ENCODE peak calls at places on chromosomes 4 and X, in seven cellular contexts. T is IMR-90, I is mesenchymal stem cell, X is H1, B is H9, D is neuronal stem cell, G is trophoblast cell. K is an unnamed sample.

GRCh38 chrX:111095974-111096870 is at the start of gene PAK3:
- DNase-seq in T (peak), X (peak), B (peak), I (peak), D (peak), G (no peak), K (peak)

GRCh38 chr4:34432706-34433105 is 1811.6 kb downstream of the ARAP2 start:
- DNase-seq in B (no peak), X (no peak), D (no peak), T (no peak), I (no peak), G (no peak), K (no peak)

GRCh38 chr4:79181190-79181589 is 144.7 kb downstream of the NAA11 start:
- DNase-seq in T (no peak), G (peak), X (no peak), D (no peak), I (no peak), B (no peak), K (no peak)

GRCh38 chrX:66638591-66639500 is at the start of gene EDA2R:
- DNase-seq in T (peak), D (peak), I (peak), X (peak), G (peak), B (peak), K (peak)

GRCh38 chrX:38347136-38347535 is 5.3 kb upstream of the OTC start:
- DNase-seq in B (no peak), G (peak), T (peak), D (no peak), I (peak), X (no peak), K (peak)

GRCh38 chr4:95255396-95256107 is 293.2 kb downstream of the UNC5C start:
- DNase-seq in D (no peak), G (no peak), X (no peak), I (peak), T (peak), B (no peak), K (no peak)

GRCh38 chrX:130606415-130606814 is 204.6 kb downstream of the RBMX2 start:
- DNase-seq in T (no peak), B (no peak), D (no peak), I (no peak), X (no peak), G (no peak), K (no peak)

GRCh38 chrX:146109362-146109761 is 291.7 kb downstream of the SLITRK2 start:
- DNase-seq in T (no peak), G (no peak), X (no peak), D (no peak), B (no peak), I (no peak), K (no peak)

GRCh38 chr4:38866973-38867477 is 581 bp upstream of the FAM114A1 start:
- DNase-seq in X (no peak), D (no peak), B (no peak), I (no peak), T (no peak), G (no peak), K (no peak)

GRCh38 chrX:9899640-9900075 is 67.5 kb upstream of the CLDN34 start:
- DNase-seq in I (peak), T (peak), X (no peak), G (no peak), D (peak), B (no peak), K (no peak)

GRCh38 chr4:147044241-147044640 is 98.6 kb upstream of the TTC29 start:
- DNase-seq in X (no peak), D (no peak), G (no peak), B (no peak), T (no peak), I (no peak), K (no peak)

GRCh38 chrX:96407501-96407900 is 277.1 kb upstream of the DIAPH2 start:
- DNase-seq in T (peak), I (peak), G (no peak), D (no peak), B (no peak), X (no peak), K (no peak)

GRCh38 chr4:65968873-65969272 is 298.6 kb upstream of the EPHA5 start:
- DNase-seq in B (no peak), T (no peak), D (no peak), G (no peak), I (peak), X (no peak), K (no peak)

GRCh38 chr4:124334119-124334518 is 378.4 kb downstream of the ANKRD50 start:
- DNase-seq in T (peak), I (peak), D (peak), G (peak), X (no peak), B (no peak), K (peak)

GRCh38 chr4:1898007-1898406 is 26.8 kb downstream of the NSD2 start:
- DNase-seq in T (no peak), X (no peak), D (no peak), I (no peak), B (no peak), G (no peak), K (no peak)

GRCh38 chr4:1900624-1901023 is 29.4 kb downstream of the NSD2 start:
- DNase-seq in D (no peak), T (no peak), B (no peak), I (no peak), X (no peak), G (no peak), K (no peak)

GRCh38 chr4:1898681-1899080 is 27.5 kb downstream of the NSD2 start:
- DNase-seq in B (no peak), G (no peak), X (no peak), T (no peak), I (no peak), D (no peak), K (no peak)

GRCh38 chr4:1900087-1900433 is 28.9 kb downstream of the NSD2 start:
- DNase-seq in B (no peak), I (no peak), X (no peak), T (no peak), G (no peak), D (no peak), K (no peak)

GRCh38 chr4:1899149-1900086 is 28.2 kb downstream of the NSD2 start:
- DNase-seq in D (peak), G (peak), B (peak), I (peak), T (peak), X (peak), K (peak)
- H3K9ac ChIP-seq in D (no peak), G (peak), B (no peak), I (peak), T (no peak), X (no peak), K (no peak)

DNA sequence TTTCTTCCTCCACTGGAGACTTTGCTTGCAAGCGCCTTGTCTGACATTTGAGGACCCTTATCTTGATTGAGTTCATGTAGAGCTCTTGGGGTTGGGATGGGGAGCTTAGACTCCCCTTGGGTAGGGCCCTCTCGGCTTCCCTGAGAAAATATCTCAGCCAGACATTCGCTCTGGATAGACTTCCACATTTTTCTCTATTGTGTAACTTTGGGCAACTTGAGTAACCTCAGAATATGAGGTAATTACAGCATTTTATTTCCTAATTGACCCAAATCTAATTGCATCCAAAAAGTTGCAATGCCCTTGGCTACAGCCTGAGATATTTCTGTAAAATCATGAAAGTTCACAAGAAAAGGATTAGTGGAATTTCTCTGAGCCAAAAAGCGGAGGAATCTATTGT is 102.8 kb upstream of the MXRA5 start:
- DNase-seq in X (no peak), G (no peak), T (no peak), I (no peak), B (no peak), D (no peak), K (no peak)
- H2AK5ac ChIP-seq in X (no peak), G (no peak), T (no peak), I (no peak), B (no peak), D (no peak), K (no peak)

GRCh38 chr4:62145276-62145675 is 945.1 kb downstream of the ADGRL3 start:
- DNase-seq in B (no peak), I (no peak), X (no peak), T (no peak), D (no peak), G (no peak), K (no peak)
- H3K18ac ChIP-seq in B (no peak), I (no peak), X (no peak), T (no peak), D (no peak), G (no peak), K (no peak)

DNA sequence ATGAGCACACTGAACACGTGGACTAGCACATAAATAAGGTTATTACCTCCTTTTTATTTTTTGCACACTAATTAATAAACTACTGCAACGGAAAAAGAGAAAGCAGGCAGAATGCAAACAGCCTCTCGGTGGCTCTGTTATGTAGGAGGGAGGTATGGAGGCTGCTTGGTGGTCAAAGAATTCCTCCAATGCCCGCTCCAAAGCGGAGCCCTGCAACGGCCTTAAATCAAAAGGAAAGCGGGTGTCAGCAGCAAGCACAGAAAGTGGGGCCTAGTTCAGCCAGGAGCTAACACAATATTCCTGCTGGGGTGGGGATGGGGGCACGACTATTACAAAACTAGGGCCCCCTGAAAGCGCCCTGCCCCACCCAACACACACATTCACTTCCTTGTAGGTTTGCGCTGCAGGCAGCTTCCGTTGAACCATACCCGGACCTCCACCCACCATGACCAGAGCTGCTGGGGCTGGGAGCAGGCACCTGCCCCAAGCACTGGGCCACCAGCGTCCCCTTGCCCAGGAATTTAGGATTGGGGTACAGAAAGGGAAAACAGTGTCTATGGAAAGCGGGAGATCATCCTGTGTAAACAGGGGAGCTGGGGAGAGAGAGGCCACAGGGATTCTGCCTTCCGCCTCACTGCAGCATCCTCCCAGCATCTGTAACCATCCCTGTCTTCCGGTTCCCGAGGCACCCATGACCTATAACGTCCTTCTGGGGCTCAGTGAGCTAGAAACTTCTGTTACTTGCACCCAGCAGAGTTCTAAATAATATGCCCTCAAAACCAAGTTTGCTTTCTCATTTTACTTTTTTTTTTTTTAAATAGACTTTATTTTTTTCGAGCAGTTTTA is 57.1 kb upstream of the DDX3X start:
- DNase-seq in B (peak), T (no peak), I (no peak), G (no peak), X (no peak), D (no peak), K (no peak)
- H3K9ac ChIP-seq in B (peak), T (peak), I (peak), G (no peak), X (no peak), D (no peak), K (peak)

GRCh38 chr4:139920552-139920951 is 233.4 kb downstream of the MAML3 start:
- DNase-seq in D (no peak), T (no peak), I (no peak), X (no peak), B (no peak), G (no peak), K (no peak)
- H2AK5ac ChIP-seq in D (no peak), T (peak), I (peak), X (no peak), B (no peak), G (no peak), K (no peak)